ENCODE peak calls at places on chromosomes 13 and 19, in eight cellular contexts. A is Caco-2, K is endodermal cell, U is tibial nerve, G is right atrium auricular region, E is A673, S is astrocyte, C is DND-41. T is an unnamed sample.

GRCh38 chr13:109764474-109765292 is 21.7 kb downstream of the IRS2 start:
- DNase-seq in A (no peak), K (no peak), U (no peak), G (no peak), E (peak; percentile 74), S (peak; percentile 24), C (peak; percentile 90), T (no peak)

GRCh38 chr13:85247780-85248179 is 551.4 kb downstream of the SLITRK6 start:
- DNase-seq in A (no peak), K (no peak), U (no peak), G (no peak), E (no peak), S (no peak), C (no peak), T (no peak)

GRCh38 chr13:26679945-26680516 is 80.6 kb downstream of the GPR12 start:
- DNase-seq in A (no peak), K (peak; percentile 62), U (no peak), G (no peak), E (peak; percentile 9), S (peak; percentile 2), C (no peak), T (no peak)

GRCh38 chr13:40597735-40598365 is 68.6 kb downstream of the FOXO1 start:
- DNase-seq in A (peak; percentile 58), K (no peak), U (no peak), G (no peak), E (no peak), S (no peak), C (no peak), T (no peak)

GRCh38 chr13:60397693-60398437 is 845 bp downstream of the TDRD3 start:
- DNase-seq in A (peak; percentile 76), K (peak; percentile 87), U (peak; percentile 16), G (peak; percentile 69), E (peak; percentile 63), S (peak; percentile 64), C (peak; percentile 57), T (peak; percentile 20)

GRCh38 chr13:35984776-35985453 is 146.3 kb downstream of the DCLK1 start:
- DNase-seq in A (no peak), K (peak; percentile 66), U (no peak), G (no peak), E (peak; percentile 70), S (no peak), C (no peak), T (no peak)

GRCh38 chr13:78401833-78402232 is 201.5 kb downstream of the POU4F1 start:
- DNase-seq in A (no peak), K (no peak), U (no peak), G (no peak), E (no peak), S (no peak), C (no peak), T (no peak)

GRCh38 chr19:4376991-4377781 is 23.2 kb downstream of the SH3GL1 start:
- DNase-seq in A (no peak), K (no peak), U (no peak), G (no peak), E (no peak), S (no peak), C (no peak), T (no peak)

GRCh38 chr13:85508683-85509329 is 290.4 kb downstream of the SLITRK6 start:
- DNase-seq in A (no peak), K (peak; percentile 69), U (no peak), G (no peak), E (peak; percentile 13), S (peak; percentile 29), C (no peak), T (no peak)

GRCh38 chr19:13055213-13056051 is 47.2 kb downstream of the LYL1 start:
- DNase-seq in A (no peak), K (peak; percentile 80), U (peak; percentile 83), G (peak; percentile 91), E (peak; percentile 29), S (peak; percentile 92), C (no peak), T (no peak)

GRCh38 chr19:53871448-53871847 is 3.8 kb downstream of the MYADM start:
- DNase-seq in A (no peak), K (no peak), U (no peak), G (no peak), E (no peak), S (no peak), C (no peak), T (no peak)

GRCh38 chr13:50798923-50799322 is 44.6 kb downstream of the DLEU7 start:
- DNase-seq in A (no peak), K (no peak), U (no peak), G (no peak), E (no peak), S (peak; percentile 78), C (no peak), T (no peak)

GRCh38 chr13:109494955-109495354 is 291.4 kb downstream of the IRS2 start:
- DNase-seq in A (no peak), K (no peak), U (no peak), G (no peak), E (peak; percentile 85), S (peak; percentile 81), C (no peak), T (no peak)

GRCh38 chr19:4916292-4917082 is 7.2 kb downstream of the UHRF1 start:
- DNase-seq in A (no peak), K (no peak), U (no peak), G (no peak), E (no peak), S (no peak), C (no peak), T (peak; percentile 19)

DNA sequence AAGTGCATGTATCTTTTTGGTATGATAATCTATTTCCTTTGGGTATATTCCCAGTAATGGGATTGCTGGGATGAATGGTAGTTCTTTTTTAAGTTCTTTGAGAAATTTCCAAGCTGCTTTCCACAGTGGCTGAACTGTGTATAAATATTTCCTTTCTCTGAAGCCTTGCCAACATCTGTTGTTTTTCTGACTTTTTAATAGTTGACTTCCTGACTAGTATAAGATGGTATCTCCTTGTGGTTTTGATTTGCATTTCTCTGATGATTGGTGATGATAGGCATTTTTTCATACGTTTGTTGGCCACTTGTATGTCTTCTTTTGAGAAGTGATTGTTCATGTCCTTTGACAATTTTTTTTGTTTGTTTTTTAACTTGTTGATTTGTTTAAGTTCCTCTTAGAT is 61.6 kb upstream of the PCDH17 start:
- DNase-seq in A (no peak), K (no peak), U (no peak), G (no peak), E (peak; percentile 71), S (peak; percentile 32), C (no peak), T (no peak)
- H3K36me3 ChIP-seq in A (no peaks in the 10 kb centered on the region), K (no peaks in the 10 kb centered on the region), U (no peaks in the 10 kb centered on the region), G (no peaks in the 10 kb centered on the region), E (no peaks in the 10 kb centered on the region), S (no peaks in the 10 kb centered on the region), C (no peaks in the 10 kb centered on the region), T (no peaks in the 10 kb centered on the region)

GRCh38 chr19:56660381-56661105 is 11.0 kb downstream of the ZNF835 start:
- DNase-seq in A (no peak), K (no peak), U (no peak), G (no peak), E (peak; percentile 47), S (no peak), C (no peak), T (no peak)
- TF ChIP-seq CTCF in A (no peak), K (no peak), U (no peak), G (peak; percentile 13), E (peak; percentile 47), S (no peak), C (peak; percentile 37), T (no peak)

DNA sequence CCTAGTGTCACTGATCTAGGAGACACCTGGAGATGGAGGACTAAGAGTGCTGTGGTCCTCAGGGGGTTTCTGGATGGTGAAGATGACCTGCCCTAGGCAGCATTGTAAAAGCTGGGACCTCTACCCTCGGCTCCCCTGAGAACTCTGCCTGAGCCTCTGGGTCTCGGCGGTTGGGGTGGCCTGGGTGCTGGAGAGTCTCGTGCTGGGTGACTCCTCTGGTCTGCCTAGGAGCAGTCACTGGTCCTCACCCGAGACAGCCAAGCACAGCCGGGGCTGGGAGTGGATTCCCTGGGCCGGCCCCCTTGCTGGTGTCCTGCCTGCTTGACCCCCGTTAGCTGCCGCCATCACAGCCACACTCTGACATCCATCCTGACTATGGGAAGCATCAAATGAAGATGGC is 6.7 kb downstream of the KCTD15 start:
- DNase-seq in A (no peak), K (no peak), U (no peak), G (no peak), E (no peak), S (no peak), C (no peak), T (no peak)
- H3K4me1 ChIP-seq in A (no peaks in the 10 kb centered on the region), K (peaks cover 24% of the 10 kb centered on the region), U (peaks cover 5% of the 10 kb centered on the region), G (no peaks in the 10 kb centered on the region), E (peaks cover 3% of the 10 kb centered on the region), S (peaks cover 6% of the 10 kb centered on the region), C (no peaks in the 10 kb centered on the region), T (no peaks in the 10 kb centered on the region)

GRCh38 chr19:35021596-35021995 is 8.7 kb upstream of the SCN1B start:
- DNase-seq in A (no peak), K (no peak), U (no peak), G (no peak), E (no peak), S (no peak), C (no peak), T (no peak)
- H3K36me3 ChIP-seq in A (peaks cover 7% of the 10 kb centered on the region), K (peaks cover 81% of the 10 kb centered on the region), U (peaks cover 5% of the 10 kb centered on the region), G (peaks cover 94% of the 10 kb centered on the region), E (peaks cover 69% of the 10 kb centered on the region), S (peaks cover 2% of the 10 kb centered on the region), C (peaks cover 99% of the 10 kb centered on the region), T (peaks cover 87% of the 10 kb centered on the region)

DNA sequence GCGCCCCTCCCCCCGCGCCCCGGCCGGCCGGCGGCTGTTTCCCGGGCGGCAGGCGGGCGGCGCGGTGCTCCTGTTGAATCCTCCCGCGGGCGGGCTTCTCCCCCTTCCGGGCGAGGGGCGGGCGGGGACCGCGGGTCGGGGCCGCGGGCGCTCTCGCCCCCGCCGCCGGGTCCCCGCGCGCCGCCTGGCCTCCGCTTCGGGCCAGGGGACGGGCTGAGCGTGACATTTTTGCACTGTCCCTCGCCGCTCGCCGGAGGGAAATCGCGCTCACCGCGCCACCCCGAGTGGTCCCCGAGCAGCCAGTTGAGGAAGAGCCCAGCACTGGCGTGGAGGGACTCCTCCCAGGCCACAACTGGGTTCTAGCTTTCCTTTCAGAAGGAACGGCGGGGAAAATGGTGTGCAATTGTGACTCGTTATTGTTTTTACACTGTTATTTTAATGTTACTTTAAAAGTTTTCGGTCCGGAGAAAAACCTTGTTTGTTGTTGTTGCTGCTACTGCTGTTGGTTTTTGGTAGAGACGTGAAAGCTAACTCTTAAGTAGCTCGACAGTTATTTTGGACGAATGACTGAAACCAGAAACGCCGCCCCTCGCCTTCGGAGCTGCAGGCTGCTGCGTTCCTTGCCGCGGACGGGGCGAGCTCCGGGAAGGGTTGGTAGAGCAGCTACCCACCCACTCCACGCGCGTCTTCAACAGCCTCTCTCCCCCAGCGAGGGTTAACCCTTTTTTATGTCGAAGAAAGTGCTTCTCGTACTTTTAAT is 942 bp downstream of the PDS5B start:
- DNase-seq in A (peak; percentile 78), K (peak; percentile 82), U (peak; percentile 60), G (peak; percentile 68), E (peak; percentile 74), S (peak; percentile 59), C (peak; percentile 71), T (peak; percentile 39)
- TF ChIP-seq CTCF in A (no peak), K (no peak), U (peak; percentile 30), G (peak; percentile 22), E (no peak), S (no peak), C (peak; percentile 1), T (no peak)

T was measured in CD8-positive, alpha-beta T cell.